ENCODE peak calls at places on chromosomes 13 and 19, in four cellular contexts. One of them, this sample, is unnamed.

GRCh38 chr13:33509642-33510229 is 224.2 kb upstream of the STARD13 start:
- DNase-seq in HFF-Myc: no peak
- DNase-seq in Panc1: no peak
- DNase-seq in naive thymus-derived CD4-positive, alpha-beta T cell: no peak
- DNase-seq in this sample: peak

GRCh38 chr13:112105884-112106283 is 38.9 kb downstream of the SOX1 start:
- DNase-seq in naive thymus-derived CD4-positive, alpha-beta T cell: no peak
- DNase-seq in Panc1: no peak
- DNase-seq in HFF-Myc: no peak
- DNase-seq in this sample: peak

GRCh38 chr13:20610006-20610405 is 43.0 kb downstream of the IFT88 start:
- DNase-seq in HFF-Myc: no peak
- DNase-seq in naive thymus-derived CD4-positive, alpha-beta T cell: no peak
- DNase-seq in Panc1: no peak
- DNase-seq in this sample: no peak

GRCh38 chr13:58852076-58852475 is 1220.5 kb downstream of the PCDH17 start:
- DNase-seq in Panc1: no peak
- DNase-seq in naive thymus-derived CD4-positive, alpha-beta T cell: no peak
- DNase-seq in HFF-Myc: no peak
- DNase-seq in this sample: no peak

GRCh38 chr19:34335914-34336313 is 29.1 kb upstream of the GPI start:
- DNase-seq in Panc1: no peak
- DNase-seq in HFF-Myc: no peak
- DNase-seq in naive thymus-derived CD4-positive, alpha-beta T cell: no peak
- DNase-seq in this sample: no peak

GRCh38 chr13:22103046-22103445 is 432.2 kb downstream of the FGF9 start:
- DNase-seq in HFF-Myc: no peak
- DNase-seq in naive thymus-derived CD4-positive, alpha-beta T cell: no peak
- DNase-seq in Panc1: no peak
- DNase-seq in this sample: no peak

GRCh38 chr19:55638864-55639359 is 1.9 kb upstream of the ZNF580 start:
- DNase-seq in HFF-Myc: no peak
- DNase-seq in Panc1: no peak
- DNase-seq in naive thymus-derived CD4-positive, alpha-beta T cell: peak
- DNase-seq in this sample: peak

GRCh38 chr19:54023191-54023590 is 31.8 kb downstream of the CACNG6 start:
- DNase-seq in naive thymus-derived CD4-positive, alpha-beta T cell: no peak
- DNase-seq in HFF-Myc: no peak
- DNase-seq in Panc1: no peak
- DNase-seq in this sample: no peak

GRCh38 chr19:7515471-7516226 is at the start of gene ZNF358:
- DNase-seq in Panc1: no peak
- DNase-seq in naive thymus-derived CD4-positive, alpha-beta T cell: no peak
- DNase-seq in HFF-Myc: no peak
- DNase-seq in this sample: peak

GRCh38 chr19:771332-771785 is 20.4 kb downstream of the MISP start:
- DNase-seq in naive thymus-derived CD4-positive, alpha-beta T cell: no peak
- DNase-seq in HFF-Myc: no peak
- DNase-seq in Panc1: no peak
- DNase-seq in this sample: no peak

GRCh38 chr13:25170554-25171107 is 1.5 kb downstream of the AMER2 start:
- DNase-seq in naive thymus-derived CD4-positive, alpha-beta T cell: no peak
- DNase-seq in HFF-Myc: no peak
- DNase-seq in Panc1: no peak
- DNase-seq in this sample: no peak

GRCh38 chr13:96904232-96904631 is 90.0 kb downstream of the OXGR1 start:
- DNase-seq in Panc1: no peak
- DNase-seq in HFF-Myc: no peak
- DNase-seq in naive thymus-derived CD4-positive, alpha-beta T cell: no peak
- DNase-seq in this sample: no peak

GRCh38 chr19:15010497-15011255 is 31.0 kb upstream of the SLC1A6 start:
- DNase-seq in naive thymus-derived CD4-positive, alpha-beta T cell: no peak
- DNase-seq in HFF-Myc: no peak
- DNase-seq in Panc1: no peak
- DNase-seq in this sample: no peak

GRCh38 chr19:1049106-1049505 is 9.2 kb downstream of the ABCA7 start:
- DNase-seq in HFF-Myc: no peak
- DNase-seq in naive thymus-derived CD4-positive, alpha-beta T cell: no peak
- DNase-seq in Panc1: no peak
- DNase-seq in this sample: no peak

GRCh38 chr13:21557995-21558394 is 46.0 kb downstream of the MICU2 start:
- DNase-seq in Panc1: no peak
- DNase-seq in naive thymus-derived CD4-positive, alpha-beta T cell: no peak
- DNase-seq in HFF-Myc: no peak
- DNase-seq in this sample: no peak

GRCh38 chr13:46893221-46893620 is 3.6 kb downstream of the HTR2A start:
- DNase-seq in Panc1: no peak
- DNase-seq in HFF-Myc: no peak
- DNase-seq in naive thymus-derived CD4-positive, alpha-beta T cell: no peak
- DNase-seq in this sample: no peak

GRCh38 chr19:10290439-10290875 is 705 bp downstream of the ICAM5 start:
- DNase-seq in HFF-Myc: no peak
- DNase-seq in Panc1: no peak
- DNase-seq in naive thymus-derived CD4-positive, alpha-beta T cell: no peak
- DNase-seq in this sample: no peak

GRCh38 chr19:14183741-14184395 is 22.1 kb downstream of the ADGRL1 start:
- DNase-seq in naive thymus-derived CD4-positive, alpha-beta T cell: no peak
- DNase-seq in Panc1: no peak
- DNase-seq in HFF-Myc: no peak
- DNase-seq in this sample: no peak

GRCh38 chr13:94239135-94239534 is 240.3 kb downstream of the DCT start:
- DNase-seq in HFF-Myc: no peak
- DNase-seq in Panc1: peak
- DNase-seq in naive thymus-derived CD4-positive, alpha-beta T cell: peak
- DNase-seq in this sample: no peak

GRCh38 chr19:17211547-17212446 is 3.4 kb upstream of the USE1 start:
- DNase-seq in naive thymus-derived CD4-positive, alpha-beta T cell: no peak
- DNase-seq in Panc1: no peak
- DNase-seq in HFF-Myc: no peak
- DNase-seq in this sample: no peak

GRCh38 chr19:7904074-7905020 is 670 bp downstream of the MAP2K7 start:
- DNase-seq in Panc1: no peak
- DNase-seq in HFF-Myc: no peak
- DNase-seq in naive thymus-derived CD4-positive, alpha-beta T cell: no peak
- DNase-seq in this sample: no peak

GRCh38 chr13:110305949-110306339 is 1.0 kb downstream of the COL4A1 start:
- DNase-seq in Panc1: no peak
- DNase-seq in HFF-Myc: no peak
- DNase-seq in naive thymus-derived CD4-positive, alpha-beta T cell: no peak
- DNase-seq in this sample: no peak

GRCh38 chr13:67230774-67231480 is 791 bp upstream of the PCDH9 start:
- DNase-seq in Panc1: no peak
- DNase-seq in HFF-Myc: no peak
- DNase-seq in naive thymus-derived CD4-positive, alpha-beta T cell: no peak
- DNase-seq in this sample: peak

GRCh38 chr13:52344108-52344507 is 61.9 kb downstream of the THSD1 start:
- DNase-seq in HFF-Myc: no peak
- DNase-seq in naive thymus-derived CD4-positive, alpha-beta T cell: no peak
- DNase-seq in Panc1: no peak
- DNase-seq in this sample: no peak